ENCODE peak calls at places on chromosomes 11 and 22, in ten cellular contexts. One of them, this sample, is unnamed.

GRCh38 chr11:67372993-67373915 is at the start of gene CLCF1:
- DNase-seq in EH: peak
- DNase-seq in HTR-8/SVneo: peak
- DNase-seq in GDM1: peak
- DNase-seq in CD4-positive, alpha-beta memory T cell: peak
- DNase-seq in activated naive CD8-positive, alpha-beta T cell treated with anti-CD3 and anti-CD28 coated beads for 36 hours: peak
- DNase-seq in NCI-H1092: no peak
- DNase-seq in thoracic aorta: no peak
- DNase-seq in foreskin fibroblast: peak
- DNase-seq in activated gamma-delta T cell treated with Interleukin-2 at 50 U/mL for 16 hours: peak
- DNase-seq in this sample: peak

GRCh38 chr11:23573430-23573829 is 713.2 kb upstream of the CCDC179 start:
- DNase-seq in EH: peak
- DNase-seq in HTR-8/SVneo: no peak
- DNase-seq in GDM1: no peak
- DNase-seq in CD4-positive, alpha-beta memory T cell: no peak
- DNase-seq in activated naive CD8-positive, alpha-beta T cell treated with anti-CD3 and anti-CD28 coated beads for 36 hours: no peak
- DNase-seq in NCI-H1092: no peak
- DNase-seq in thoracic aorta: no peak
- DNase-seq in foreskin fibroblast: peak
- DNase-seq in activated gamma-delta T cell treated with Interleukin-2 at 50 U/mL for 16 hours: no peak
- DNase-seq in this sample: no peak

GRCh38 chr11:128061321-128061871 is 526.0 kb downstream of the ETS1 start:
- DNase-seq in EH: peak
- DNase-seq in HTR-8/SVneo: peak
- DNase-seq in GDM1: no peak
- DNase-seq in CD4-positive, alpha-beta memory T cell: no peak
- DNase-seq in activated naive CD8-positive, alpha-beta T cell treated with anti-CD3 and anti-CD28 coated beads for 36 hours: no peak
- DNase-seq in NCI-H1092: peak
- DNase-seq in thoracic aorta: no peak
- DNase-seq in foreskin fibroblast: peak
- DNase-seq in activated gamma-delta T cell treated with Interleukin-2 at 50 U/mL for 16 hours: no peak
- DNase-seq in this sample: peak

GRCh38 chr11:114346709-114347141 is 50.5 kb downstream of the NNMT start:
- DNase-seq in EH: no peak
- DNase-seq in HTR-8/SVneo: no peak
- DNase-seq in GDM1: no peak
- DNase-seq in CD4-positive, alpha-beta memory T cell: peak
- DNase-seq in activated naive CD8-positive, alpha-beta T cell treated with anti-CD3 and anti-CD28 coated beads for 36 hours: no peak
- DNase-seq in NCI-H1092: no peak
- DNase-seq in thoracic aorta: no peak
- DNase-seq in foreskin fibroblast: peak
- DNase-seq in activated gamma-delta T cell treated with Interleukin-2 at 50 U/mL for 16 hours: no peak
- DNase-seq in this sample: no peak

GRCh38 chr11:64356498-64357411 is 2.2 kb upstream of the RPS6KA4 start:
- DNase-seq in EH: peak
- DNase-seq in HTR-8/SVneo: no peak
- DNase-seq in GDM1: peak
- DNase-seq in CD4-positive, alpha-beta memory T cell: no peak
- DNase-seq in activated naive CD8-positive, alpha-beta T cell treated with anti-CD3 and anti-CD28 coated beads for 36 hours: peak
- DNase-seq in NCI-H1092: peak
- DNase-seq in thoracic aorta: no peak
- DNase-seq in foreskin fibroblast: peak
- DNase-seq in activated gamma-delta T cell treated with Interleukin-2 at 50 U/mL for 16 hours: no peak
- DNase-seq in this sample: no peak

GRCh38 chr11:111064118-111064517 is 181.4 kb upstream of the POU2AF2 start:
- DNase-seq in EH: peak
- DNase-seq in HTR-8/SVneo: no peak
- DNase-seq in GDM1: no peak
- DNase-seq in CD4-positive, alpha-beta memory T cell: no peak
- DNase-seq in activated naive CD8-positive, alpha-beta T cell treated with anti-CD3 and anti-CD28 coated beads for 36 hours: no peak
- DNase-seq in NCI-H1092: no peak
- DNase-seq in thoracic aorta: no peak
- DNase-seq in foreskin fibroblast: peak
- DNase-seq in activated gamma-delta T cell treated with Interleukin-2 at 50 U/mL for 16 hours: no peak
- DNase-seq in this sample: peak

GRCh38 chr22:38831166-38831945 is 12.5 kb downstream of the NPTXR start:
- DNase-seq in EH: peak
- DNase-seq in HTR-8/SVneo: no peak
- DNase-seq in GDM1: no peak
- DNase-seq in CD4-positive, alpha-beta memory T cell: no peak
- DNase-seq in activated naive CD8-positive, alpha-beta T cell treated with anti-CD3 and anti-CD28 coated beads for 36 hours: no peak
- DNase-seq in NCI-H1092: no peak
- DNase-seq in thoracic aorta: no peak
- DNase-seq in foreskin fibroblast: peak
- DNase-seq in activated gamma-delta T cell treated with Interleukin-2 at 50 U/mL for 16 hours: no peak
- DNase-seq in this sample: peak

GRCh38 chr22:28594784-28595324 is 84.8 kb downstream of the TTC28 start:
- DNase-seq in EH: peak
- DNase-seq in HTR-8/SVneo: peak
- DNase-seq in GDM1: peak
- DNase-seq in CD4-positive, alpha-beta memory T cell: peak
- DNase-seq in activated naive CD8-positive, alpha-beta T cell treated with anti-CD3 and anti-CD28 coated beads for 36 hours: no peak
- DNase-seq in NCI-H1092: peak
- DNase-seq in thoracic aorta: no peak
- DNase-seq in foreskin fibroblast: peak
- DNase-seq in activated gamma-delta T cell treated with Interleukin-2 at 50 U/mL for 16 hours: no peak
- DNase-seq in this sample: no peak

GRCh38 chr11:21037836-21038235 is 368.4 kb downstream of the NELL1 start:
- DNase-seq in EH: no peak
- DNase-seq in HTR-8/SVneo: no peak
- DNase-seq in GDM1: no peak
- DNase-seq in CD4-positive, alpha-beta memory T cell: no peak
- DNase-seq in activated naive CD8-positive, alpha-beta T cell treated with anti-CD3 and anti-CD28 coated beads for 36 hours: no peak
- DNase-seq in NCI-H1092: no peak
- DNase-seq in thoracic aorta: no peak
- DNase-seq in foreskin fibroblast: no peak
- DNase-seq in activated gamma-delta T cell treated with Interleukin-2 at 50 U/mL for 16 hours: no peak
- DNase-seq in this sample: no peak

GRCh38 chr22:37178350-37179125 is 9.5 kb downstream of the C1QTNF6 start:
- DNase-seq in EH: peak
- DNase-seq in HTR-8/SVneo: no peak
- DNase-seq in GDM1: no peak
- DNase-seq in CD4-positive, alpha-beta memory T cell: no peak
- DNase-seq in activated naive CD8-positive, alpha-beta T cell treated with anti-CD3 and anti-CD28 coated beads for 36 hours: no peak
- DNase-seq in NCI-H1092: no peak
- DNase-seq in thoracic aorta: no peak
- DNase-seq in foreskin fibroblast: peak
- DNase-seq in activated gamma-delta T cell treated with Interleukin-2 at 50 U/mL for 16 hours: no peak
- DNase-seq in this sample: no peak

GRCh38 chr11:126607374-126607773 is 251.9 kb downstream of the ST3GAL4 start:
- DNase-seq in EH: peak
- DNase-seq in HTR-8/SVneo: peak
- DNase-seq in GDM1: no peak
- DNase-seq in CD4-positive, alpha-beta memory T cell: no peak
- DNase-seq in activated naive CD8-positive, alpha-beta T cell treated with anti-CD3 and anti-CD28 coated beads for 36 hours: peak
- DNase-seq in NCI-H1092: peak
- DNase-seq in thoracic aorta: no peak
- DNase-seq in foreskin fibroblast: peak
- DNase-seq in activated gamma-delta T cell treated with Interleukin-2 at 50 U/mL for 16 hours: no peak
- DNase-seq in this sample: no peak

GRCh38 chr11:16082532-16083055 is 273.8 kb downstream of the SOX6 start:
- DNase-seq in EH: no peak
- DNase-seq in HTR-8/SVneo: no peak
- DNase-seq in GDM1: no peak
- DNase-seq in CD4-positive, alpha-beta memory T cell: no peak
- DNase-seq in activated naive CD8-positive, alpha-beta T cell treated with anti-CD3 and anti-CD28 coated beads for 36 hours: no peak
- DNase-seq in NCI-H1092: peak
- DNase-seq in thoracic aorta: no peak
- DNase-seq in foreskin fibroblast: no peak
- DNase-seq in activated gamma-delta T cell treated with Interleukin-2 at 50 U/mL for 16 hours: no peak
- DNase-seq in this sample: no peak

GRCh38 chr11:27183672-27184457 is 143.2 kb downstream of the BBOX1 start:
- DNase-seq in EH: peak
- DNase-seq in HTR-8/SVneo: peak
- DNase-seq in GDM1: peak
- DNase-seq in CD4-positive, alpha-beta memory T cell: peak
- DNase-seq in activated naive CD8-positive, alpha-beta T cell treated with anti-CD3 and anti-CD28 coated beads for 36 hours: peak
- DNase-seq in NCI-H1092: peak
- DNase-seq in thoracic aorta: no peak
- DNase-seq in foreskin fibroblast: peak
- DNase-seq in activated gamma-delta T cell treated with Interleukin-2 at 50 U/mL for 16 hours: peak
- DNase-seq in this sample: no peak

GRCh38 chr22:50504245-50505211 is 3.0 kb downstream of the LMF2 start:
- DNase-seq in EH: no peak
- DNase-seq in HTR-8/SVneo: no peak
- DNase-seq in GDM1: no peak
- DNase-seq in CD4-positive, alpha-beta memory T cell: no peak
- DNase-seq in activated naive CD8-positive, alpha-beta T cell treated with anti-CD3 and anti-CD28 coated beads for 36 hours: no peak
- DNase-seq in NCI-H1092: no peak
- DNase-seq in thoracic aorta: no peak
- DNase-seq in foreskin fibroblast: no peak
- DNase-seq in activated gamma-delta T cell treated with Interleukin-2 at 50 U/mL for 16 hours: no peak
- DNase-seq in this sample: no peak